ENCODE peak calls at places on chromosomes 7 and 10, in ten cellular contexts. V, S, K, I, C, F, D, H, L and J are unnamed samples.

GRCh38 chr10:33139191-33139646 is 181.2 kb upstream of the ITGB1 start:
- DNase-seq in V (no peak), S (no peak), K (no peak), I (no peak), C (no peak), F (no peak), D (no peak), H (no peak), L (no peak), J (no peak)

GRCh38 chr10:13788701-13789447 is 202.1 kb downstream of the PRPF18 start:
- DNase-seq in V (peak), S (no peak), K (no peak), I (no peak), C (peak), F (peak), D (peak), H (peak), L (peak), J (no peak)

GRCh38 chr7:127525866-127526456 is 59.4 kb downstream of the GCC1 start:
- DNase-seq in V (no peak), S (no peak), K (peak), I (no peak), C (no peak), F (no peak), D (no peak), H (no peak), L (no peak), J (no peak)

GRCh38 chr10:48523820-48524758 is 80.8 kb downstream of the ARHGAP22 start:
- DNase-seq in V (no peak), S (no peak), K (peak), I (no peak), C (no peak), F (no peak), D (peak), H (no peak), L (no peak), J (no peak)

GRCh38 chr7:56174346-56175085 is 58.3 kb upstream of the NUPR2 start:
- DNase-seq in V (no peak), S (no peak), K (no peak), I (no peak), C (no peak), F (no peak), D (no peak), H (no peak), L (no peak), J (no peak)

GRCh38 chr10:78927257-78927995 is 141.3 kb upstream of the ZMIZ1 start:
- DNase-seq in V (no peak), S (no peak), K (no peak), I (no peak), C (no peak), F (no peak), D (no peak), H (no peak), L (no peak), J (no peak)

GRCh38 chr10:44369296-44369695 is 15.6 kb downstream of the CXCL12 start:
- DNase-seq in V (no peak), S (no peak), K (no peak), I (no peak), C (peak), F (no peak), D (peak), H (no peak), L (no peak), J (no peak)

GRCh38 chr10:17683541-17683940 is 39.6 kb downstream of the STAM start:
- DNase-seq in V (no peak), S (no peak), K (no peak), I (no peak), C (peak), F (no peak), D (no peak), H (no peak), L (no peak), J (no peak)

GRCh38 chr10:7035111-7035761 is 375.6 kb downstream of the SFMBT2 start:
- DNase-seq in V (no peak), S (no peak), K (no peak), I (no peak), C (no peak), F (no peak), D (no peak), H (no peak), L (no peak), J (no peak)

GRCh38 chr7:155326385-155326784 is 28.7 kb downstream of the INSIG1 start:
- DNase-seq in V (no peak), S (no peak), K (no peak), I (no peak), C (no peak), F (no peak), D (no peak), H (no peak), L (no peak), J (no peak)

GRCh38 chr10:62037166-62037831 is 135.8 kb downstream of the ARID5B start:
- DNase-seq in V (no peak), S (no peak), K (peak), I (no peak), C (peak), F (no peak), D (peak), H (no peak), L (no peak), J (no peak)

DNA sequence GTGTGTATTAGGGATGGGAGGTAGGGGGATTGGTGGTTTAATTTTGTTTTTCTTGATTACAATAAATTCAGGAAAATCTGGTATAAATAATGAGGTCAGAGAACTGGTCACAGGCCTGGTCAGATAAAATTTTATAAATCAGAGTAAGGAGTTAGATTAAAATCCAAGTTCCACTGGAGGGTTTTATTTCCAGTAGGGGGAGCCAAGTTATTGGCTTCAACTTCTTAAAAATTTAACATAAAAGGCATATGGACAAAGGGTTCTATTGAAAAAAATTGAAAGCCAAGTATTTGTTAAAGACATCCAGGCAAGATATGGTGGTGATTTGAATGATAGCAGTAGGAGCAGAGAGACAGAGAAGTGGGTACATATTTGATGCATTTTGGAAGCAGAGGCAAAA is 763.3 kb downstream of the SORCS1 start:
- DNase-seq in V (no peak), S (no peak), K (peak), I (no peak), C (peak), F (no peak), D (peak), H (no peak), L (no peak), J (no peak)
- TF ChIP-seq CTCF in V (no peak), S (peak), K (peak), I (no peak), C (peak), F (no peak), D (peak), H (peak), L (no peak), J (no peak)

DNA sequence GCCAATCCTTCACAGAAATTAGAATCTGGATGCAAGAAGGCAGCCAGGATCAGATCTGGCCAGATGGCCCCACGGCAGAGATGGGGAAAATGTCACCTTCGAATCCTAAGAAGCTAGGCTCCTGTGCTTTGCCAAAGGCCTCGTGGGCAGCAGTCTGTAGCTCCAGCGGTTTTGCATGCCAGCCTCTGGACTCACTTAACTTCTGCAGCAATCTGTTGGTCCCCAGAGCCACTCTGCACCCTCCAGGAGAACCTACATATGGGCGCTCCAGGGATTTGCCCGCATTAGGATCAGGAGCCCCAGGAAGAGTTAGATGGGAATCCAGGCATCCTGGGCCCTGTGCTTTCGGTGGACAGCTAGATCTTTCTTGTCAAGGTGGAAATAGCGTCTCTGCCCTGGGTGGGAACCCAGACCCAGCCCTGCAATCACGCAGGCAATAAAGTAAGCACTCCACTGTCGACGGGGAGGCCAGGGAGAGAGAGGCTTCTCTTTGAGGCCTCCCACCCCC is 10.1 kb upstream of the HOXA13 start:
- DNase-seq in V (no peak), S (no peak), K (no peak), I (no peak), C (no peak), F (no peak), D (no peak), H (no peak), L (no peak), J (no peak)
- H3K4me3 ChIP-seq in V (no peak), S (no peak), K (no peak), I (peak), C (no peak), F (no peak), D (no peak), H (no peak), L (no peak), J (no peak)

DNA sequence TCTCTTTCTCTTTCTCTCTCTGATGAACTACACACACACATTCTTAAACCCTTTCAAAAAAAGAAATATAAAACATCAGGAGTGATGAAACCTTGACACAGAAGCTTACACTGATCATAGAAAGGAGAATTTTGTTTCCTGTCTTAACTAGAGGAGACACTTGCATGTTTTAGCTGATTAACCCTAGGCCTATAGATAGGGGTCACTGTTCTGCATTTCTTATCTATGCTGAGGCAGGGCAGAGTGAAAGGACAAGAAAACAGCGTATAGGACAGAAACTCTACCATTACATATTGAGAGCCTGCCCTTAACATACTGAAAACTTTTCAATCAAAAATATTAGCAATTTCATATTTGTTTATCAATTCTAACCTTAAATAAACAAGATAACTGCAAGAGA is 680.6 kb upstream of the MBL2 start:
- DNase-seq in V (no peak), S (no peak), K (no peak), I (no peak), C (no peak), F (no peak), D (no peak), H (no peak), L (no peak), J (no peak)
- TF ChIP-seq CTCF in V (no peak), S (peak), K (no peak), I (no peak), C (no peak), F (no peak), D (no peak), H (no peak), L (peak), J (no peak)

GRCh38 chr10:4485611-4486010 is 340.4 kb upstream of the AKR1E2 start:
- DNase-seq in V (no peak), S (no peak), K (no peak), I (no peak), C (no peak), F (no peak), D (no peak), H (no peak), L (no peak), J (no peak)
- H3K4me3 ChIP-seq in V (no peak), S (no peak), K (no peak), I (no peak), C (no peak), F (no peak), D (no peak), H (no peak), L (no peak), J (no peak)

GRCh38 chr7:48875300-48875916 is 48.9 kb upstream of the CDC14C start:
- DNase-seq in V (no peak), S (no peak), K (peak), I (no peak), C (peak), F (peak), D (no peak), H (peak), L (peak), J (no peak)
- TF ChIP-seq CTCF in V (no peak), S (peak), K (peak), I (no peak), C (no peak), F (peak), D (peak), H (peak), L (peak), J (no peak)

DNA sequence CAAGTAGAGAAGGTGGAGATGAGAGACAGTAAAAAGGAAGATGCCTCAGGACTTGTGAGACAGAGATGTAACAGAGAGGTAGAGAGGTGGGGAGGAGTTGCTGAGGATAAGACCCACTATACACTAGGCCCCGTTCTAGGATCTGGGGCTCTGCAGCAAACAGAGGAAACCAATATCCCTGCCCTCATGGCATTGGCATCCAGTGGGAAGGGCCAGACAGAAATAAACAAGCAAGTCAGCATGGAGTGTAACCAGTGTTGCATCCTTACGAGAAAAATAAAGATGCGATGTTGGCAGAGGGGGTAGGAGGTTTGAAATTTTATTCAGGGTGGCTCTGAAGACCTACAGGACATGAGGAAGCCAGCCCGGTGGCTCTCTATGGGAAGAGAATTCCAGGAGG is 22.0 kb upstream of the EEPD1 start:
- DNase-seq in V (peak), S (no peak), K (no peak), I (no peak), C (no peak), F (no peak), D (no peak), H (no peak), L (no peak), J (no peak)
- H3K4me3 ChIP-seq in V (no peak), S (no peak), K (no peak), I (no peak), C (no peak), F (no peak), D (no peak), H (no peak), L (no peak), J (no peak)

DNA sequence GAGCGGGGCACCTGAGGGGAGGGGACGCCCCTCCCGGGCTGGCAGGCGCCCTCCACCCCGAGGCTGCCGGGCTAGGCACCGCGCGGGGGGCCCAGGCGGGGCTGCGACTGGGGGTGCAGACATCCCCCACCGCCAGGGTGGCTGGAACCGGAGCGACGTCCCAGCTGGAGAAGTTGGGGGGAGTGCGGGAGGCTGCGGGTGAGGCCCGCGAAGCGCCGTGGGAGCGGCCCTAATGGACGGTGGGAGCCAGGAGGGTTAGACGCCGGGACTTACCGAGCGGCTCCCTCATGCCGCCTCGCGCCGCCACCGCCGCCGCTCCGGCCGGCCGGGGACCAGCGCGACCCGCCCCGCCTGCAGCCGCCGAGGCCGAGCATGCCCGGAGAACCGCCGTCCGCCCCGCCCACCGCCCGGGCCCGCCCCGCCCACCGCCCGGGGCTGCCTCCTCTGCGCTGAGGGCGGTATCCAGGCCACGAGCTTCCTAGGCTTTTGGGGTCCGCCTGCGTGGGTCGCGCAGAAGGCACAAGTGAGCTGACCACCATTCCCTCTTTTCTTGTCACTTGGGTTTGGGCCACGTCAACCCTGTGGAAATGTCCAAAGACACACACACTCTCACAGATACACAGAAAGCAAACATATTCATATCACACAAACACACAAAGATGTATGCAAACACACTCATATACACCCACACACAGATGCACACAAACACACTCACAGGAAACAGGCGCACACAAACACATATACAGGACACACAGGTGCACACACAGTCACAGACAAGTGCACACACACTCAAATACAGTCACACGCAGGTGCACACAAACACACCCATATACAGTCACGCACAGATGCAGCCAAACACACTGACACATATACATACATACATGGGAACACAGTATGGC is at the start of gene JCAD:
- DNase-seq in V (peak), S (no peak), K (peak), I (no peak), C (no peak), F (peak), D (peak), H (peak), L (peak), J (no peak)
- TF ChIP-seq CTCF in V (peak), S (no peak), K (no peak), I (peak), C (no peak), F (no peak), D (no peak), H (no peak), L (peak), J (peak)

GRCh38 chr10:67296926-67297325 is 371.1 kb downstream of the LRRTM3 start:
- DNase-seq in V (no peak), S (no peak), K (no peak), I (no peak), C (no peak), F (no peak), D (no peak), H (no peak), L (no peak), J (no peak)

GRCh38 chr10:67306588-67307205 is 380.9 kb downstream of the LRRTM3 start:
- DNase-seq in V (no peak), S (no peak), K (peak), I (no peak), C (no peak), F (no peak), D (peak), H (no peak), L (no peak), J (no peak)

GRCh38 chr10:67297637-67298181 is 371.9 kb downstream of the LRRTM3 start:
- DNase-seq in V (no peak), S (no peak), K (peak), I (no peak), C (no peak), F (no peak), D (no peak), H (no peak), L (no peak), J (no peak)

DNA sequence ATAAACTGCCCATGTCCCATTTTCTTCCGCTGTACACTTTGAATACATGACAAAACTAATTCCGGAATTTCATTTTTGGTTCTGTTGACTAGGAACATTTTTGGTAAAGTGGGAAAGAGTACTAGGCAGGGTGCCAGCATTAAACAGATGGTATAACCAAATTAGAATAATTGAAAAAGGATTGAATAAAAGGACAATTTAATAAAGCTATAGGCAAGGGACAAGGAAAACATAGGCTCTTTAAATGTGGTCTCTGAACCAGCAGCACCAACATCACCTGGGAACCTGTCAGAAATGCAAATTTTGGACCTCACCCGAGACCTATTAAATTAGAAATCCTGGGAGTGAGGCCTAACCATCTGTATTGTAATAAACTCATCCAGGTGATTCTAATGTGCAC is 376.9 kb downstream of the LRRTM3 start:
- DNase-seq in V (no peak), S (no peak), K (no peak), I (no peak), C (no peak), F (no peak), D (no peak), H (no peak), L (no peak), J (no peak)
- H3K4me3 ChIP-seq in V (no peak), S (no peak), K (no peak), I (no peak), C (no peak), F (no peak), D (no peak), H (no peak), L (no peak), J (no peak)